ENCODE peak calls at places on chromosomes 2 and 18, in five cellular contexts. L is natural killer cell; C is A549; H is aorta; K is activated T-cell treated with anti-CD3 and anti-CD28 coated beads, Interleukin-2, amount 50 U/mL, for 72 hours. I is an unnamed sample.

GRCh38 chr2:40386177-40386576 is 65.7 kb downstream of the SLC8A1 start:
- ATAC-seq in L (no peak), C (no peak), H (no peak), K (no peak), I (no peak)

GRCh38 chr2:45710468-45710867 is 59.0 kb downstream of the PRKCE start:
- ATAC-seq in L (no peak), C (no peak), H (no peak), K (no peak), I (no peak)

GRCh38 chr18:48781041-48781989 is 169.4 kb downstream of the SMAD7 start:
- ATAC-seq in L (no peak), C (no peak), H (peak; percentile 81), K (no peak), I (peak; percentile 65)

GRCh38 chr2:212517693-212518092 is 20.9 kb downstream of the ERBB4 start:
- ATAC-seq in L (no peak), C (no peak), H (no peak), K (no peak), I (no peak)

GRCh38 chr18:26073742-26074141 is 16.7 kb downstream of the SS18 start:
- ATAC-seq in L (no peak), C (no peak), H (no peak), K (no peak), I (no peak)

GRCh38 chr2:102143450-102143985 is 972 bp downstream of the IL1R1 start:
- ATAC-seq in L (no peak), C (no peak), H (peak; percentile 35), K (no peak), I (no peak)

GRCh38 chr18:9437672-9438071 is 37.6 kb upstream of the RALBP1 start:
- ATAC-seq in L (no peak), C (no peak), H (no peak), K (no peak), I (no peak)

GRCh38 chr2:176781570-176782217 is 430.9 kb upstream of the HNRNPA3 start:
- ATAC-seq in L (peak; percentile 89), C (no peak), H (no peak), K (no peak), I (no peak)

GRCh38 chr2:228367356-228367755 is 185.9 kb upstream of the SPHKAP start:
- ATAC-seq in L (no peak), C (no peak), H (no peak), K (no peak), I (no peak)

GRCh38 chr2:177758591-177759371 is 313.8 kb downstream of the PDE11A start:
- ATAC-seq in L (no peak), C (no peak), H (peak; percentile 62), K (no peak), I (no peak)

GRCh38 chr2:12856934-12857660 is 140.4 kb downstream of the TRIB2 start:
- ATAC-seq in L (peak; percentile 39), C (no peak), H (no peak), K (peak; percentile 83), I (no peak)

GRCh38 chr18:46462523-46462922 is 194.5 kb downstream of the LOXHD1 start:
- ATAC-seq in L (no peak), C (no peak), H (no peak), K (no peak), I (no peak)

GRCh38 chr2:215971671-215972070 is 41.7 kb downstream of the MREG start:
- ATAC-seq in L (no peak), C (no peak), H (no peak), K (no peak), I (no peak)

GRCh38 chr2:218733615-218734021 is 23.0 kb downstream of the TTLL4 start:
- ATAC-seq in L (peak; percentile 72), C (no peak), H (peak; percentile 40), K (peak; percentile 91), I (peak; percentile 83)

GRCh38 chr18:74896390-74896991 is 298.8 kb downstream of the ZNF407 start:
- ATAC-seq in L (peak; percentile 76), C (peak; percentile 80), H (peak; percentile 41), K (peak; percentile 66), I (no peak)

GRCh38 chr2:8821276-8822217 is 15.9 kb downstream of the KIDINS220 start:
- ATAC-seq in L (no peak), C (peak; percentile 59), H (peak; percentile 95), K (no peak), I (peak; percentile 99)

GRCh38 chr2:223264541-223265171 is 212.7 kb downstream of the KCNE4 start:
- ATAC-seq in L (no peak), C (no peak), H (no peak), K (no peak), I (no peak)

GRCh38 chr2:26179446-26179907 is 6.6 kb downstream of the GAREM2 start:
- ATAC-seq in L (no peak), C (no peak), H (no peak), K (no peak), I (no peak)